ENCODE peak calls at places on chromosomes 11 and 22, in four cellular contexts. A, U, C and S are unnamed samples.

GRCh38 chr11:19919050-19919561 is 206.5 kb downstream of the NAV2 start:
- DNase-seq in C (no peak), U (peak; percentile 82), A (no peak), S (no peak)

GRCh38 chr22:44765571-44766285 is 13.4 kb downstream of the ARHGAP8 start:
- DNase-seq in A (no peak), C (no peak), U (no peak), S (no peak)

GRCh38 chr11:63573881-63574855 is 11.0 kb upstream of the PLAAT2 start:
- DNase-seq in A (no peak), C (peak; percentile 78), U (peak; percentile 59), S (no peak)

GRCh38 chr11:134753805-134754130 is 341.7 kb upstream of the B3GAT1 start:
- DNase-seq in A (no peak), U (no peak), C (no peak), S (no peak)

GRCh38 chr11:70607561-70607960 is 209.2 kb downstream of the CTTN start:
- DNase-seq in C (no peak), A (no peak), U (no peak), S (no peak)

GRCh38 chr22:45006873-45007246 is 2.9 kb downstream of the PHF21B start:
- DNase-seq in U (no peak), A (no peak), C (no peak), S (peak; percentile 83)

GRCh38 chr22:49570032-49570848 is 257.4 kb downstream of the BRD1 start:
- DNase-seq in C (no peak), U (no peak), A (no peak), S (no peak)

GRCh38 chr22:19639610-19640135 is 74.6 kb upstream of the SEPTIN5 start:
- DNase-seq in A (no peak), C (no peak), U (no peak), S (peak; percentile 4)

GRCh38 chr11:16933756-16934603 is 80.2 kb downstream of the PLEKHA7 start:
- DNase-seq in A (no peak), C (no peak), U (no peak), S (no peak)

GRCh38 chr11:8080674-8081590 is at the start of gene TUB:
- DNase-seq in U (peak; percentile 19), A (no peak), C (no peak), S (peak; percentile 97)

GRCh38 chr22:48628891-48629559 is 1198.6 kb downstream of the BRD1 start:
- DNase-seq in U (no peak), C (no peak), A (no peak), S (no peak)

GRCh38 chr22:39898997-39899396 is 1.9 kb upstream of the GRAP2 start:
- DNase-seq in U (no peak), C (no peak), A (peak; percentile 97), S (no peak)

GRCh38 chr11:129817282-129818051 is 1.8 kb downstream of the TMEM45B start:
- DNase-seq in U (no peak), C (peak; percentile 81), A (no peak), S (no peak)

GRCh38 chr11:130118165-130118564 is 41.4 kb upstream of the ST14 start:
- DNase-seq in C (no peak), A (peak; percentile 44), U (no peak), S (no peak)

GRCh38 chr11:91761406-91762027 is 463.1 kb upstream of the FAT3 start:
- DNase-seq in C (no peak), A (no peak), U (no peak), S (peak; percentile 12)

GRCh38 chr11:114141863-114142590 is 82.5 kb downstream of the ZBTB16 start:
- DNase-seq in U (no peak), A (no peak), C (no peak), S (no peak)

GRCh38 chr11:6622261-6623171 is 3.3 kb upstream of the TPP1 start:
- DNase-seq in A (no peak), C (no peak), U (no peak), S (no peak)

GRCh38 chr22:27656970-27657369 is 144.6 kb downstream of the MN1 start:
- DNase-seq in C (no peak), U (no peak), A (no peak), S (no peak)

GRCh38 chr11:94884322-94884721 is 89.0 kb downstream of the CWC15 start:
- DNase-seq in U (no peak), C (no peak), A (no peak), S (no peak)

GRCh38 chr22:38737302-38738060 is 18.3 kb downstream of the SUN2 start:
- DNase-seq in A (no peak), C (no peak), U (no peak), S (no peak)

GRCh38 chr11:64451856-64452255 is 92.9 kb downstream of the RPS6KA4 start:
- DNase-seq in U (no peak), C (no peak), A (no peak), S (no peak)

GRCh38 chr11:10770626-10771254 is 19.7 kb downstream of the CTR9 start:
- DNase-seq in A (no peak), U (peak; percentile 60), C (peak; percentile 33), S (peak; percentile 49)

GRCh38 chr11:117861151-117862018 is 15.1 kb downstream of the FXYD6 start:
- DNase-seq in U (no peak), C (no peak), A (no peak), S (peak; percentile 74)

GRCh38 chr11:130585545-130585944 is 137.1 kb downstream of the ADAMTS15 start:
- DNase-seq in C (no peak), A (no peak), U (peak; percentile 58), S (no peak)

GRCh38 chr11:128716661-128717210 is 22.9 kb downstream of the FLI1 start:
- DNase-seq in U (no peak), C (no peak), A (no peak), S (no peak)

GRCh38 chr22:40176921-40177737 is 596 bp upstream of the TNRC6B start:
- DNase-seq in U (peak; percentile 49), C (peak; percentile 87), A (peak; percentile 41), S (no peak)

GRCh38 chr11:78036313-78036712 is 13.2 kb upstream of the KCTD14 start:
- DNase-seq in A (no peak), C (no peak), U (no peak), S (no peak)

GRCh38 chr11:111947143-111947542 is 10.0 kb downstream of the DIXDC1 start:
- DNase-seq in A (no peak), C (no peak), U (no peak), S (no peak)

GRCh38 chr22:36215976-36216375 is 14.4 kb upstream of the APOL4 start:
- DNase-seq in C (no peak), A (no peak), U (no peak), S (no peak)

GRCh38 chr11:12541588-12542151 is 132.6 kb upstream of the TEAD1 start:
- DNase-seq in C (no peak), A (no peak), U (no peak), S (no peak)

GRCh38 chr11:12538889-12539421 is 135.3 kb upstream of the TEAD1 start:
- DNase-seq in U (no peak), C (no peak), A (no peak), S (no peak)

GRCh38 chr11:12540913-12541587 is 133.2 kb upstream of the TEAD1 start:
- DNase-seq in A (no peak), U (peak; percentile 34), C (no peak), S (no peak)

GRCh38 chr11:12539570-12539969 is 134.7 kb upstream of the TEAD1 start:
- DNase-seq in U (peak; percentile 29), A (no peak), C (no peak), S (no peak)

DNA sequence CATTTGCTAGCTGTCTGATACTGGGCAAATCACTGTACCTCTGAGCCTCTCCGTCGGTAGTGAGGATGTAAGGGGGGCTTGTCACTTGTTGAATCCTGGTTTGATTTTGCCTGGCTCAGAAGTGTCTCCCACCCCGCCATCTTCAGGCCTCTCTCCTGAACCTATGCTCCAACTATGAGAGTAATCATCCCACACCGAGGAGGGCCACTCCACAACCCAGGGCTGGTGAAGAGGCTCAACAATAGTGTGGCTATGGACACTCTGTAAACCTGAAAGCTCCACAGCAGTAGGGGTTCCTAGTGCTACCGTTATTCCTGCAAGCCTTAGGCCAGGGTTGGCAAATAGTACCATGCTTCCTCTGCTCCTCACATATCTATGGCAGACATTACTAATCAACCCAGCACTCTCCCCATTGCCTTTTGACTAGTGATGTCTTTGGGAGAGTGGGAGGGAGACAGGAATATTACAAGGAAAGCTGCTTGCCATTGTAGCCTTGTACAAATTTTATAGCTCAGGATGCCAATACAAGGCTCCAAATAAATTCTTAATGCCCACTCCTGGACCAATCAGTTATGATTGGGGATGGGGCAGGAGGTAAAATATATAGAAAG is 134.0 kb upstream of the TEAD1 start:
- DNase-seq in U (peak; percentile 38), C (no peak), A (no peak), S (no peak)
- TF ChIP-seq SMC3 in U (no peak), C (no peak), A (no peak), S (no peak)

GRCh38 chr22:31248138-31248745 is 36.1 kb downstream of the LIMK2 start:
- DNase-seq in U (no peak), A (no peak), C (no peak), S (peak; percentile 85)
- TF ChIP-seq PBX3 in U (no peak), A (no peak), C (no peak), S (no peak)

GRCh38 chr11:55852141-55852540 is 13.6 kb downstream of the OR5D16 start:
- DNase-seq in U (no peak), A (no peak), C (no peak), S (no peak)
- TF ChIP-seq SMC3 in U (no peak), A (no peak), C (no peak), S (no peak)

GRCh38 chr11:108698844-108699642 is 34.2 kb downstream of the DDX10 start:
- DNase-seq in U (no peak), A (peak; percentile 45), C (no peak), S (no peak)
- TF ChIP-seq PBX3 in U (no peak), A (no peak), C (no peak), S (no peak)

GRCh38 chr22:16695261-16695660 is 102.7 kb upstream of the CCT8L2 start:
- DNase-seq in A (no peak), U (no peak), C (no peak), S (no peak)

DNA sequence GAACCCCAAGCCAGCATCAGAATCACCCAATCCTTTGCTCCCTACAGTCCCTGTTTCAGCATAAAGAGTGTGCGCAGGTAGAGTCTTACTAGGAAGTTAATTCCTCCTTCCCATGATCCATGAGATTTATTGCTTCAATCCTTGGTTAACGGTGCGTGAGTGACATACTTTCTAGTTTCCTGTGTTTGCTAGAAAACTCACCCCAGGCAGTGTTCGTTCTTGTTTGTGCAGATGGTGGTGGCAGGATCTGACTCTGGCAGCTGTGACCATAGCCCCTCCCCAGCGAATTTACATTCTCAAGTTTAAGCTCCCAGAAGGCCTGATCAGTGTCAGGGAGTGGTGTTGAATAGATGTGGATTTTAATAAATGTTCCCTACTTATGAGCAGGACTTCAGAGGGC is 106.7 kb upstream of the CCT8L2 start:
- DNase-seq in C (no peak), U (no peak), A (no peak), S (no peak)
- TF ChIP-seq SMC3 in C (no peak), U (no peak), A (no peak), S (no peak)

GRCh38 chr11:120130991-120131760 is 6.7 kb downstream of the TRIM29 start:
- DNase-seq in C (no peak), A (no peak), U (no peak), S (no peak)
- TF ChIP-seq PBX3 in C (no peak), A (no peak), U (no peak), S (no peak)

GRCh38 chr11:65992056-65992455 is 9.9 kb downstream of the EIF1AD start:
- DNase-seq in C (no peak), U (no peak), A (no peak), S (no peak)
- TF ChIP-seq SMC3 in C (no peak), U (no peak), A (no peak), S (no peak)